ENCODE peak calls at places on chromosomes 4 and X, in ten cellular contexts. C is breast epithelium, Y is heart right ventricle, I is upper lobe of left lung, F is A549, T is PC-3, S is esophagus squamous epithelium, N is psoas muscle, H is H9, E is cardiac muscle cell. X is an unnamed sample.

GRCh38 chrX:51608071-51608470 is 10.6 kb downstream of the CENPVL3 start:
- DNase-seq in T (no peak), I (no peak), N (no peak), F (no peak), C (no peak), H (no peak), E (peak; percentile 34), S (no peak), Y (no peak), X (no peak)

GRCh38 chr4:138113819-138114415 is 128.2 kb downstream of the SLC7A11 start:
- DNase-seq in H (no peak), T (peak; percentile 17), I (no peak), F (no peak), N (no peak), E (peak; percentile 54), Y (no peak), C (no peak), S (no peak), X (no peak)

GRCh38 chrX:131729295-131729694 is 185.4 kb downstream of the OR13H1 start:
- DNase-seq in Y (no peak), H (no peak), T (no peak), S (peak; percentile 45), C (no peak), F (peak; percentile 46), N (peak; percentile 91), E (no peak), I (peak; percentile 88), X (peak; percentile 85)

GRCh38 chr4:61294001-61294400 is 93.9 kb downstream of the ADGRL3 start:
- DNase-seq in E (no peak), H (no peak), N (no peak), C (no peak), S (no peak), T (no peak), F (no peak), Y (no peak), I (peak; percentile 35), X (no peak)

GRCh38 chrX:23394421-23394820 is 59.8 kb downstream of the PTCHD1 start:
- DNase-seq in I (peak; percentile 24), T (peak; percentile 43), S (no peak), E (no peak), H (no peak), Y (no peak), N (no peak), C (no peak), F (no peak), X (peak; percentile 19)

GRCh38 chrX:22246620-22247019 is 26.1 kb upstream of the CBLL2 start:
- DNase-seq in C (no peak), F (no peak), S (no peak), H (no peak), I (no peak), Y (no peak), E (no peak), T (no peak), N (no peak), X (no peak)

GRCh38 chr4:101238706-101239105 is 108.6 kb downstream of the PPP3CA start:
- DNase-seq in S (no peak), I (no peak), H (no peak), N (no peak), F (no peak), C (no peak), T (peak; percentile 24), E (peak; percentile 72), Y (no peak), X (no peak)

GRCh38 chr4:17142232-17142711 is 243.8 kb upstream of the LDB2 start:
- DNase-seq in S (no peak), H (no peak), F (no peak), T (no peak), N (no peak), E (peak; percentile 95), I (no peak), C (no peak), Y (no peak), X (no peak)

GRCh38 chr4:8538703-8539567 is 41.3 kb upstream of the GPR78 start:
- DNase-seq in S (no peak), H (no peak), Y (no peak), F (peak; percentile 57), I (peak; percentile 62), T (peak; percentile 96), N (peak; percentile 18), E (peak; percentile 18), C (no peak), X (no peak)

GRCh38 chr4:153113061-153113837 is 91.0 kb upstream of the TRIM2 start:
- DNase-seq in Y (no peak), N (no peak), H (no peak), S (no peak), T (no peak), E (peak; percentile 58), I (no peak), C (no peak), F (no peak), X (no peak)

GRCh38 chrX:106619797-106620196 is 8.0 kb downstream of the RADX start:
- DNase-seq in I (no peak), Y (no peak), H (no peak), C (no peak), E (peak; percentile 15), S (no peak), T (peak; percentile 34), F (peak; percentile 4), N (no peak), X (no peak)

GRCh38 chrX:154750301-154751120 is at the start of gene GAB3:
- DNase-seq in Y (peak; percentile 53), H (no peak), T (peak; percentile 28), C (no peak), F (no peak), N (peak; percentile 58), S (no peak), E (peak; percentile 35), I (no peak), X (peak; percentile 70)

GRCh38 chr4:167100120-167100519 is 134.2 kb downstream of the SPOCK3 start:
- DNase-seq in E (peak; percentile 17), C (no peak), H (no peak), N (no peak), T (peak; percentile 73), S (no peak), I (no peak), F (peak; percentile 20), Y (no peak), X (no peak)

GRCh38 chr4:52126946-52127345 is 75.8 kb downstream of the SPATA18 start:
- DNase-seq in S (no peak), E (no peak), I (no peak), H (no peak), Y (no peak), T (peak; percentile 33), F (no peak), C (no peak), N (no peak), X (no peak)

GRCh38 chr4:99815597-99816011 is 1.0 kb upstream of the DAPP1 start:
- DNase-seq in S (no peak), N (no peak), Y (no peak), F (no peak), C (no peak), I (peak; percentile 88), H (peak; percentile 41), T (peak; percentile 98), E (peak; percentile 10), X (peak; percentile 55)

GRCh38 chr4:108646706-108647105 is 3.7 kb upstream of the OSTC start:
- DNase-seq in F (no peak), N (no peak), H (no peak), I (no peak), T (no peak), S (no peak), C (no peak), Y (no peak), E (no peak), X (no peak)

GRCh38 chr4:82948647-82949204 is 48.2 kb downstream of the THAP9 start:
- DNase-seq in C (no peak), I (no peak), E (peak; percentile 39), Y (no peak), T (peak; percentile 29), H (no peak), F (no peak), S (no peak), N (no peak), X (no peak)

GRCh38 chr4:159227378-159227777 is 124.5 kb downstream of the RAPGEF2 start:
- DNase-seq in F (no peak), C (no peak), S (no peak), Y (no peak), E (no peak), N (no peak), H (no peak), T (no peak), I (no peak), X (no peak)

DNA sequence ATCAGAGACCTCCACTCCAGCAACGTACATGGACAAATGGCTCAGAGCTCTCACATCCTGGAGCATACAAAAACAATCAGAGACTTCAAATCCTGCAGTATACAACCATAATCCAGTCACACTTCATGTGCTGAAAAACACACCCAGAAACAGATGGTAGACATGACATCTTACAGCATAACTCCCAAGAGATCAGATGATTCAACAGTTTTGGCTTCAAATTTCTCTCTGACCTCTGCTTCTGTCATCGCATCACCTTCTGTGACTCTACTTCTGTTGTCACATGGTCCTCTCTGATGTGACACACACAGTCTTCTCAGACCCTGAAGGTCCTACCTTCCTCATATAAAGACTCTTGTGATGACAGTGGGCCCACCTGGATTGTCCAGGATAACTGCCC is 18.5 kb downstream of the SUV39H1 start:
- DNase-seq in E (peak; percentile 16), T (peak; percentile 31), S (no peak), H (no peak), I (no peak), N (no peak), C (no peak), Y (no peak), F (no peak), X (no peak)
- H3K9me3 ChIP-seq in E (no peaks in the 10 kb centered on the region), T (no peaks in the 10 kb centered on the region), S (no peaks in the 10 kb centered on the region), H (peaks cover 50% of the 10 kb centered on the region), I (no peaks in the 10 kb centered on the region), N (no peaks in the 10 kb centered on the region), C (no peaks in the 10 kb centered on the region), Y (no peaks in the 10 kb centered on the region), F (peaks cover 2% of the 10 kb centered on the region), X (no peaks in the 10 kb centered on the region)

GRCh38 chr4:15040916-15041463 is 38.7 kb downstream of the CPEB2 start:
- DNase-seq in N (no peak), E (peak; percentile 72), T (no peak), Y (no peak), C (no peak), H (no peak), I (no peak), S (no peak), F (no peak), X (no peak)
- H3K4me1 ChIP-seq in N (no peaks in the 10 kb centered on the region), E (peaks cover 6% of the 10 kb centered on the region), T (peaks cover 12% of the 10 kb centered on the region), Y (no peaks in the 10 kb centered on the region), C (no peaks in the 10 kb centered on the region), H (no peaks in the 10 kb centered on the region), I (peaks cover 8% of the 10 kb centered on the region), S (no peaks in the 10 kb centered on the region), F (peaks cover 51% of the 10 kb centered on the region), X (no peaks in the 10 kb centered on the region)

GRCh38 chr4:124278477-124278876 is 434.1 kb downstream of the ANKRD50 start:
- DNase-seq in S (no peak), E (peak; percentile 90), T (peak; percentile 69), I (no peak), H (no peak), N (no peak), Y (no peak), C (no peak), F (no peak), X (no peak)
- TF ChIP-seq CTCF in S (no peak), E (no peak), T (no peak), I (no peak), H (no peak), N (no peak), Y (no peak), C (no peak), F (no peak), X (no peak)

DNA sequence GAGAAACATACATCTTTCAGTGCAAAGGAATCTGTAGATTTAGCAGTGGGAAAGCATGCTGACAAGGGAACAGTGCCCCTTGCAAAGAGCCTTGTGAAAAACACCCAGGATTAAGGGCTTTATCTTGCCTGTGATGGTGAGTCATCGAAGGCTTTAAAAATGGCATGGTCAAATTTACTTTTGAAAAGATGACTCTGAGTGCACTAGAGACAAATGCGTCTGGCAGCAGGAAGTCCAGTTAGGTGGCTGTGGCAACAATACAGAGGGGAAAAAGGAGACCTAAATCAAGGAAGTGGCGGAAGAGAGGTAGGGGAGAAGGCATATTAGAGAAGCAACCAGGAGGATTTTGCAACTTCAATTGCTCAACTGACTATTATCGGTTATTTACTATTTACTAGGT is 472.6 kb upstream of the CPEB2 start:
- DNase-seq in S (no peak), E (peak; percentile 29), I (no peak), C (no peak), N (no peak), H (peak; percentile 42), F (peak; percentile 18), Y (no peak), T (peak; percentile 67), X (no peak)
- H3K9me3 ChIP-seq in S (no peaks in the 10 kb centered on the region), E (no peaks in the 10 kb centered on the region), I (no peaks in the 10 kb centered on the region), C (no peaks in the 10 kb centered on the region), N (no peaks in the 10 kb centered on the region), H (no peaks in the 10 kb centered on the region), F (no peaks in the 10 kb centered on the region), Y (peaks cover 2% of the 10 kb centered on the region), T (no peaks in the 10 kb centered on the region), X (no peaks in the 10 kb centered on the region)

X was measured in mucosa of descending colon.